ENCODE peak calls at places on chromosomes 1 and 21, in four cellular contexts. One of them, this sample, is unnamed.

GRCh38 chr21:25467891-25468290 is 139.4 kb downstream of the MRPL39 start:
- DNase-seq in neural progenitor cell: no peak
- DNase-seq in ovary: no peak
- DNase-seq in transverse colon: no peak
- DNase-seq in this sample: no peak

GRCh38 chr1:176533020-176533419 is 70.0 kb downstream of the PAPPA2 start:
- DNase-seq in transverse colon: no peak
- DNase-seq in ovary: no peak
- DNase-seq in neural progenitor cell: no peak
- DNase-seq in this sample: no peak

GRCh38 chr1:152029937-152030211 is 6.9 kb downstream of the S100A11 start:
- DNase-seq in ovary: no peak
- DNase-seq in transverse colon: no peak
- DNase-seq in neural progenitor cell: no peak
- DNase-seq in this sample: no peak

GRCh38 chr21:45583831-45584509 is 41.7 kb upstream of the SLC19A1 start:
- DNase-seq in transverse colon: peak; percentile 1
- DNase-seq in ovary: no peak
- DNase-seq in neural progenitor cell: no peak
- DNase-seq in this sample: no peak

GRCh38 chr1:112395832-112396667 is at the start of gene CTTNBP2NL:
- DNase-seq in neural progenitor cell: peak; percentile 99
- DNase-seq in transverse colon: peak; percentile 97
- DNase-seq in ovary: peak; percentile 98
- DNase-seq in this sample: peak; percentile 68

GRCh38 chr1:109218516-109218915 is 4.8 kb downstream of the SARS1 start:
- DNase-seq in transverse colon: peak; percentile 83
- DNase-seq in ovary: no peak
- DNase-seq in neural progenitor cell: no peak
- DNase-seq in this sample: no peak

GRCh38 chr1:18999287-18999852 is 42.9 kb upstream of the IFFO2 start:
- DNase-seq in transverse colon: no peak
- DNase-seq in neural progenitor cell: no peak
- DNase-seq in ovary: no peak
- DNase-seq in this sample: no peak

GRCh38 chr1:234612352-234613127 is 2.6 kb upstream of the IRF2BP2 start:
- DNase-seq in ovary: peak; percentile 86
- DNase-seq in neural progenitor cell: peak; percentile 45
- DNase-seq in transverse colon: peak; percentile 95
- DNase-seq in this sample: peak; percentile 65

GRCh38 chr1:207579436-207579799 is 65.5 kb upstream of the CR1L start:
- DNase-seq in neural progenitor cell: peak; percentile 77
- DNase-seq in transverse colon: peak; percentile 29
- DNase-seq in ovary: no peak
- DNase-seq in this sample: no peak

GRCh38 chr21:27570306-27570868 is 603.5 kb upstream of the ADAMTS5 start:
- DNase-seq in transverse colon: peak; percentile 14
- DNase-seq in ovary: peak; percentile 59
- DNase-seq in neural progenitor cell: no peak
- DNase-seq in this sample: no peak

GRCh38 chr1:200535605-200536004 is 84.9 kb downstream of the KIF14 start:
- DNase-seq in transverse colon: peak; percentile 36
- DNase-seq in neural progenitor cell: peak; percentile 31
- DNase-seq in ovary: no peak
- DNase-seq in this sample: no peak

GRCh38 chr1:58585591-58586151 is 8.6 kb upstream of the TACSTD2 start:
- DNase-seq in transverse colon: no peak
- DNase-seq in neural progenitor cell: no peak
- DNase-seq in ovary: no peak
- DNase-seq in this sample: no peak

GRCh38 chr1:68377098-68377497 is 72.7 kb downstream of the RPE65 start:
- DNase-seq in transverse colon: no peak
- DNase-seq in neural progenitor cell: no peak
- DNase-seq in ovary: no peak
- DNase-seq in this sample: no peak

GRCh38 chr1:240407407-240407806 is 204.5 kb downstream of the GREM2 start:
- DNase-seq in ovary: no peak
- DNase-seq in transverse colon: no peak
- DNase-seq in neural progenitor cell: no peak
- DNase-seq in this sample: no peak

GRCh38 chr1:183318433-183318832 is 99.7 kb downstream of the NMNAT2 start:
- DNase-seq in neural progenitor cell: peak; percentile 61
- DNase-seq in transverse colon: peak; percentile 52
- DNase-seq in ovary: peak; percentile 83
- DNase-seq in this sample: no peak

GRCh38 chr1:199173356-199173755 is 534.5 kb downstream of the PTPRC start:
- DNase-seq in neural progenitor cell: no peak
- DNase-seq in ovary: no peak
- DNase-seq in transverse colon: no peak
- DNase-seq in this sample: peak; percentile 9

GRCh38 chr1:68120136-68120791 is 69.8 kb upstream of the DIRAS3 start:
- DNase-seq in transverse colon: peak; percentile 41
- DNase-seq in ovary: no peak
- DNase-seq in neural progenitor cell: peak; percentile 72
- DNase-seq in this sample: peak; percentile 13

GRCh38 chr1:110463695-110464094 is 12.7 kb downstream of the PROK1 start:
- DNase-seq in neural progenitor cell: no peak
- DNase-seq in ovary: no peak
- DNase-seq in transverse colon: no peak
- DNase-seq in this sample: no peak

GRCh38 chr1:192747305-192747704 is 61.5 kb upstream of the RGS2 start:
- DNase-seq in transverse colon: no peak
- DNase-seq in neural progenitor cell: no peak
- DNase-seq in ovary: no peak
- DNase-seq in this sample: no peak

GRCh38 chr1:189657131-189657530 is 820.5 kb downstream of the BRINP3 start:
- DNase-seq in transverse colon: no peak
- DNase-seq in ovary: no peak
- DNase-seq in neural progenitor cell: no peak
- DNase-seq in this sample: no peak

GRCh38 chr1:84972377-84972987 is 24.4 kb downstream of the MCOLN2 start:
- DNase-seq in neural progenitor cell: no peak
- DNase-seq in ovary: no peak
- DNase-seq in transverse colon: no peak
- DNase-seq in this sample: no peak

GRCh38 chr1:20551161-20551560 is 1.2 kb upstream of the FAM43B start:
- DNase-seq in transverse colon: no peak
- DNase-seq in ovary: no peak
- DNase-seq in neural progenitor cell: no peak
- DNase-seq in this sample: no peak

GRCh38 chr1:31708324-31708723 is 4.5 kb upstream of the COL16A1 start:
- DNase-seq in transverse colon: no peak
- DNase-seq in neural progenitor cell: no peak
- DNase-seq in ovary: no peak
- DNase-seq in this sample: no peak

GRCh38 chr1:204041803-204042505 is 31.0 kb upstream of the SOX13 start:
- DNase-seq in ovary: no peak
- DNase-seq in neural progenitor cell: no peak
- DNase-seq in transverse colon: no peak
- DNase-seq in this sample: no peak

GRCh38 chr1:26281091-26281958 is 1.4 kb downstream of the SH3BGRL3 start:
- DNase-seq in neural progenitor cell: peak; percentile 17
- DNase-seq in ovary: no peak
- DNase-seq in transverse colon: no peak
- DNase-seq in this sample: no peak

GRCh38 chr1:64077281-64077940 is 126.0 kb upstream of the UBE2U start:
- DNase-seq in ovary: no peak
- DNase-seq in neural progenitor cell: no peak
- DNase-seq in transverse colon: no peak
- DNase-seq in this sample: no peak

GRCh38 chr1:238783633-238784032 is 602.7 kb upstream of the CHRM3 start:
- DNase-seq in neural progenitor cell: no peak
- DNase-seq in transverse colon: no peak
- DNase-seq in ovary: no peak
- DNase-seq in this sample: no peak

GRCh38 chr1:153141377-153141776 is 9.3 kb downstream of the SPRR2G start:
- DNase-seq in transverse colon: no peak
- DNase-seq in neural progenitor cell: no peak
- DNase-seq in ovary: no peak
- DNase-seq in this sample: no peak

GRCh38 chr1:160342520-160342919 is 530 bp downstream of the COPA start:
- DNase-seq in ovary: no peak
- DNase-seq in transverse colon: no peak
- DNase-seq in neural progenitor cell: peak; percentile 8
- DNase-seq in this sample: no peak

GRCh38 chr1:88943221-88943620 is 49.2 kb downstream of the KYAT3 start:
- DNase-seq in transverse colon: no peak
- DNase-seq in ovary: no peak
- DNase-seq in neural progenitor cell: no peak
- DNase-seq in this sample: no peak

GRCh38 chr1:247228133-247228532 is 27.7 kb upstream of the VN1R5 start:
- DNase-seq in transverse colon: no peak
- DNase-seq in ovary: no peak
- DNase-seq in neural progenitor cell: no peak
- DNase-seq in this sample: no peak

GRCh38 chr1:166353162-166353561 is 186.4 kb upstream of the FAM78B start:
- DNase-seq in transverse colon: no peak
- DNase-seq in ovary: no peak
- DNase-seq in neural progenitor cell: no peak
- DNase-seq in this sample: no peak

GRCh38 chr1:247147781-247148180 is 24.0 kb downstream of the ZNF124 start:
- DNase-seq in transverse colon: no peak
- DNase-seq in neural progenitor cell: no peak
- DNase-seq in ovary: no peak
- DNase-seq in this sample: no peak

GRCh38 chr1:108661030-108661609 is at the start of gene HENMT1:
- DNase-seq in transverse colon: peak; percentile 66
- DNase-seq in neural progenitor cell: peak; percentile 67
- DNase-seq in ovary: peak; percentile 84
- DNase-seq in this sample: peak; percentile 89

GRCh38 chr1:12170263-12170671 is 3.5 kb downstream of the TNFRSF1B start:
- DNase-seq in ovary: no peak
- DNase-seq in neural progenitor cell: no peak
- DNase-seq in transverse colon: no peak
- DNase-seq in this sample: no peak

GRCh38 chr1:12171206-12172041 is 4.6 kb downstream of the TNFRSF1B start:
- DNase-seq in ovary: no peak
- DNase-seq in transverse colon: no peak
- DNase-seq in neural progenitor cell: no peak
- DNase-seq in this sample: no peak

GRCh38 chr1:12172959-12173358 is 6.2 kb downstream of the TNFRSF1B start:
- DNase-seq in transverse colon: no peak
- DNase-seq in ovary: no peak
- DNase-seq in neural progenitor cell: no peak
- DNase-seq in this sample: no peak

GRCh38 chr1:12173631-12174121 is 6.9 kb downstream of the TNFRSF1B start:
- DNase-seq in ovary: no peak
- DNase-seq in transverse colon: peak; percentile 82
- DNase-seq in neural progenitor cell: no peak
- DNase-seq in this sample: peak; percentile 90

GRCh38 chr1:12172042-12172851 is 5.5 kb downstream of the TNFRSF1B start:
- DNase-seq in ovary: no peak
- DNase-seq in transverse colon: no peak
- DNase-seq in neural progenitor cell: no peak
- DNase-seq in this sample: peak; percentile 23
- H3K4me1 ChIP-seq in ovary: peaks cover 14% of the 10 kb centered on the region
- H3K4me1 ChIP-seq in transverse colon: peaks cover 27% of the 10 kb centered on the region
- H3K4me1 ChIP-seq in neural progenitor cell: peaks cover under 1% of the 10 kb centered on the region
- H3K4me1 ChIP-seq in this sample: peaks cover 74% of the 10 kb centered on the region

DNA sequence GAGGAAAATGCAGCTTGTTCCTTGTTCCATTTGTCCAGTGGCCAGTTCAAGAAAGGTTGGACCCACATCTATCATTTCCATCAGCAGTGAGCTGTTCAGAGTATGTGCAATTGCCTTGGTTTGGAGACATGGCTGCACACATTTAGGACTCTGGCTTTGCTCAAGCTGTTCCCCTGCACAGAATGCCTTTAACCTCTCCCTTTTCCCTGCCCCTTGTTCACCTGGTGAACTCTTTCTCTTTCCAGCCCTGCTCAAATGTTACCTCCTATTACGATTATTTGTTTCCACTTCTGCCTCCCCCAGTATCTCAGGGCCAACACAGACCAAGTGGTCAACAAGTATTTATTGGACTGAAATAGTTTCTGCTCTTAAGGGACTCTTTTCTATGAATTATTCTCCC is 385.9 kb downstream of the CAMTA1 start:
- DNase-seq in ovary: no peak
- DNase-seq in neural progenitor cell: no peak
- DNase-seq in transverse colon: no peak
- DNase-seq in this sample: no peak
- H3K4me1 ChIP-seq in ovary: no peaks in the 10 kb centered on the region
- H3K4me1 ChIP-seq in neural progenitor cell: no peaks in the 10 kb centered on the region
- H3K4me1 ChIP-seq in transverse colon: no peaks in the 10 kb centered on the region
- H3K4me1 ChIP-seq in this sample: no peaks in the 10 kb centered on the region

GRCh38 chr1:223393275-223394214 is at the start of gene CCDC185:
- DNase-seq in ovary: peak; percentile 53
- DNase-seq in transverse colon: no peak
- DNase-seq in neural progenitor cell: no peak
- DNase-seq in this sample: no peak

GRCh38 chr1:223394242-223394641 is 1.0 kb downstream of the CCDC185 start:
- DNase-seq in transverse colon: no peak
- DNase-seq in neural progenitor cell: no peak
- DNase-seq in ovary: no peak
- DNase-seq in this sample: no peak

GRCh38 chr1:223390618-223391017 is 2.6 kb upstream of the CCDC185 start:
- DNase-seq in ovary: no peak
- DNase-seq in transverse colon: no peak
- DNase-seq in neural progenitor cell: no peak
- DNase-seq in this sample: no peak

DNA sequence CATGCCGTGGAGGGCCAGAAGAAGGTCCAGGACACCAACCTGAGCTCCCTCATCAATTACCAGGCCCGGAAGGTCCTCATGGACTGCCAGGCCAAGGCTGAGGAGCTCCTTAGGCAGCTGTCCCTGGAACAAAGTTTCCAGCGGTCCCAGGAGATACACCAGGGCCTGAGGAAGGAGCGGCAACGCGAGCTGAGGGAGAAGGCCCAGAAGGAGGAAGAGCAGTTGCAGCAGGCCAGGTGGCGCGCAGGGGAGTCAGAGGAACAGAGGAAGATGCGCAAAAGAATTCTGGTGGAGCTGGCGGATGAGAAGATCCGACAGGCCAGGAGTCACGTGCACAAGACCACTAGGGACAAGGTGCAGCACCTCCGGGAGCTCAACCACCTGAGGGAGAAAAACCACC is 1.5 kb downstream of the CCDC185 start:
- DNase-seq in ovary: no peak
- DNase-seq in transverse colon: no peak
- DNase-seq in neural progenitor cell: no peak
- DNase-seq in this sample: no peak
- H3K4me1 ChIP-seq in ovary: no peaks in the 10 kb centered on the region
- H3K4me1 ChIP-seq in transverse colon: no peaks in the 10 kb centered on the region
- H3K4me1 ChIP-seq in neural progenitor cell: no peaks in the 10 kb centered on the region
- H3K4me1 ChIP-seq in this sample: no peaks in the 10 kb centered on the region

GRCh38 chr1:75127916-75128717 is 6.1 kb upstream of the LHX8 start:
- DNase-seq in transverse colon: no peak
- DNase-seq in ovary: no peak
- DNase-seq in neural progenitor cell: no peak
- DNase-seq in this sample: no peak
- H3K4me1 ChIP-seq in transverse colon: no peaks in the 10 kb centered on the region
- H3K4me1 ChIP-seq in ovary: no peaks in the 10 kb centered on the region
- H3K4me1 ChIP-seq in neural progenitor cell: peaks cover 26% of the 10 kb centered on the region
- H3K4me1 ChIP-seq in this sample: no peaks in the 10 kb centered on the region

GRCh38 chr1:55144886-55145285 is 70.3 kb downstream of the USP24 start:
- DNase-seq in ovary: no peak
- DNase-seq in neural progenitor cell: no peak
- DNase-seq in transverse colon: no peak
- DNase-seq in this sample: no peak
- H3K4me1 ChIP-seq in ovary: no peaks in the 10 kb centered on the region
- H3K4me1 ChIP-seq in neural progenitor cell: no peaks in the 10 kb centered on the region
- H3K4me1 ChIP-seq in transverse colon: no peaks in the 10 kb centered on the region
- H3K4me1 ChIP-seq in this sample: no peaks in the 10 kb centered on the region